ENCODE peak calls at places on chromosome 14, in seven cellular contexts. D, T, S, H, M, U and Z are unnamed samples.
A peak's percentile ranks its signal among the peaks of the same experiment; 100 is the strongest.

GRCh38 chr14:36935976-36936678 is 236.3 kb downstream of the SLC25A21 start:
- DNase-seq in M (no peak), U (no peak), S (no peak), H (no peak), T (no peak), D (peak; percentile 4), Z (peak; percentile 5)

GRCh38 chr14:58547649-58548048 is 90.1 kb upstream of the DACT1 start:
- DNase-seq in M (no peak), U (no peak), S (no peak), H (no peak), T (no peak), D (no peak), Z (no peak)

GRCh38 chr14:104390941-104391901 is 188.3 kb upstream of the C14orf180 start:
- DNase-seq in D (no peak), H (peak; percentile 11), M (no peak), T (no peak), S (no peak), U (no peak), Z (no peak)

GRCh38 chr14:103315368-103315911 is 18.6 kb upstream of the EIF5 start:
- DNase-seq in D (peak; percentile 74), M (no peak), S (no peak), H (no peak), T (peak; percentile 30), U (no peak), Z (peak; percentile 52)

GRCh38 chr14:37550511-37550910 is 44.5 kb downstream of the FOXA1 start:
- DNase-seq in T (peak; percentile 49), D (peak; percentile 88), M (no peak), S (no peak), U (no peak), H (no peak), Z (peak; percentile 81)

GRCh38 chr14:31243860-31244259 is 36.3 kb upstream of the HECTD1 start:
- DNase-seq in S (no peak), H (no peak), T (no peak), M (no peak), U (no peak), D (no peak), Z (no peak)

GRCh38 chr14:67461341-67461985 is 27.1 kb downstream of the TMEM229B start:
- DNase-seq in M (no peak), U (no peak), T (no peak), S (no peak), H (no peak), D (peak; percentile 27), Z (peak; percentile 74)

GRCh38 chr14:92316937-92317336 is 6.0 kb upstream of the SLC24A4 start:
- DNase-seq in T (no peak), U (no peak), S (no peak), D (no peak), H (no peak), M (no peak), Z (no peak)

GRCh38 chr14:91947196-91948184 is at the start of gene FBLN5:
- DNase-seq in M (no peak), D (peak; percentile 88), H (peak; percentile 29), U (no peak), S (peak; percentile 72), T (peak; percentile 74), Z (peak; percentile 88)

GRCh38 chr14:92780865-92781264 is 13.2 kb upstream of the GOLGA5 start:
- DNase-seq in U (no peak), T (no peak), D (no peak), S (no peak), H (no peak), M (no peak), Z (no peak)

GRCh38 chr14:50082308-50082742 is 34.0 kb downstream of the VCPKMT start:
- DNase-seq in D (no peak), S (no peak), M (no peak), T (no peak), H (peak; percentile 65), U (no peak), Z (no peak)

GRCh38 chr14:104350463-104351185 is 212.2 kb downstream of the KIF26A start:
- DNase-seq in M (no peak), S (no peak), U (no peak), H (no peak), D (no peak), T (no peak), Z (peak; percentile 30)

GRCh38 chr14:49959822-49960408 is 67.0 kb downstream of the ARF6 start:
- DNase-seq in S (no peak), D (no peak), M (peak; percentile 82), U (peak; percentile 64), H (no peak), T (no peak), Z (no peak)

GRCh38 chr14:41925409-41925808 is 318.7 kb downstream of the LRFN5 start:
- DNase-seq in U (no peak), M (no peak), D (peak; percentile 1), T (no peak), S (no peak), H (no peak), Z (peak; percentile 43)

GRCh38 chr14:100072783-100073346 is 7.6 kb downstream of the EVL start:
- DNase-seq in D (no peak), U (peak; percentile 47), S (no peak), T (no peak), H (peak; percentile 71), M (no peak), Z (peak; percentile 26)

GRCh38 chr14:94045563-94046345 is 19.6 kb downstream of the OTUB2 start:
- DNase-seq in M (no peak), H (no peak), T (no peak), U (no peak), D (no peak), S (no peak), Z (no peak)

GRCh38 chr14:71541271-71541670 is 391.0 kb upstream of the RGS6 start:
- DNase-seq in U (no peak), D (no peak), M (no peak), H (no peak), S (no peak), T (no peak), Z (no peak)

DNA sequence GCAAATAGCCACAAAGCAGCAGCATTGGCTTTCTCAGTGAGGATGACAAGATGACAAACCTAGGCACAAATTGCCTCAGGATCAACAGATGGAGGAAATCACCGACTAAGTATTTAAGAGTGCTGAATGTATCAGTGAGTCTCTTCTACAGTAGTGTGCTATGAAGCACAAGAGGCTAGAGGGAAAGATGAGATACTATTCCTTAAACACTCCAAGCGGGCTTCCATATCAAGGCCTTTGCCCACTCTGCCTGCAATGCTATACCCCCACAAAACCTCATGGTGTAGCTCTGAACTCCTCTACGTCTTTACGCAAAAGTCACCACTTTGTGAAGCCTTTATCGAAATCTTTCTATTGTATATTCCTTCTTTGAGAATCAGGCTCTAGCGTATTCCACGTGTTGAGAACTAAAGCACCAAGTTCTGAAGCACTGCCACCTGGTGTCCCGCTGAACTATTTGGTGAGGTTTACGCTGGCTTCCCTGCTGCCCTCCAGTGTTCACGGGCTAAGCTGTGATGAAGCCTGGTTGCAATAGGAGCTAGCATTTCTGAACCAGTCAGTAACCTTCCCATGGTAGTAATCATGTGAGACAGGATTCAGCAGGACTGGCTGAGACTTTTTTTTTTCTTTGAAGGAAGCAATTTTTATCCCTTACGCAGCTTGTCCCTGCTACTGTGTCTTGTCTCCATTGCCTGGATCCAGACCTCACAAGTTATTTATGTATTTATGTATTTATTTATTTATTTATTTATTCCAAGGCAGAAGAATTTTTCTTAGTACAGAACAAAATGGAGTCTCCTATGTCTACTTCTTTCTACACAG is 426.5 kb upstream of the OR4E1 start:
- DNase-seq in D (peak; percentile 36), U (peak; percentile 9), H (peak; percentile 54), T (peak; percentile 8), M (peak; percentile 13), S (peak; percentile 38), Z (peak; percentile 83)
- TF ChIP-seq CTCF in D (peak; percentile 52), U (peak; percentile 83), H (peak; percentile 48), T (peak; percentile 49), M (peak; percentile 61), S (peak; percentile 81), Z (peak; percentile 82)

GRCh38 chr14:76919811-76920571 is 93.8 kb downstream of the LRRC74A start:
- DNase-seq in T (peak; percentile 59), H (no peak), M (no peak), D (peak; percentile 88), S (peak; percentile 51), U (no peak), Z (peak; percentile 86)

GRCh38 chr14:76919431-76919810 is 93.2 kb downstream of the LRRC74A start:
- DNase-seq in U (no peak), D (no peak), S (no peak), M (no peak), T (no peak), H (no peak), Z (no peak)

GRCh38 chr14:76918176-76918750 is 92.1 kb downstream of the LRRC74A start:
- DNase-seq in T (peak; percentile 84), H (no peak), M (no peak), U (no peak), S (peak; percentile 66), D (peak; percentile 90), Z (peak; percentile 84)

GRCh38 chr14:76917759-76918175 is 91.6 kb downstream of the LRRC74A start:
- DNase-seq in H (no peak), S (peak; percentile 76), U (no peak), D (no peak), T (no peak), M (no peak), Z (no peak)

GRCh38 chr14:76918751-76919421 is 92.7 kb downstream of the LRRC74A start:
- DNase-seq in M (no peak), S (peak; percentile 94), H (no peak), D (peak; percentile 99), U (no peak), T (peak; percentile 96), Z (peak; percentile 96)
- H3K4me3 ChIP-seq in M (no peak overlapping the region), S (no peak overlapping the region), H (no peak overlapping the region), D (no peak overlapping the region), U (no peak overlapping the region), T (peak overlapping the region; percentile 23), Z (no peak overlapping the region)

GRCh38 chr14:56120091-56120632 is 2.0 kb downstream of the PELI2 start:
- DNase-seq in U (no peak), T (no peak), D (peak; percentile 46), S (no peak), M (no peak), H (no peak), Z (peak; percentile 26)
- TF ChIP-seq CTCF in U (no peak), T (peak; percentile 17), D (no peak), S (no peak), M (no peak), H (no peak), Z (no peak)

GRCh38 chr14:30193791-30194407 is 266.3 kb upstream of the PRKD1 start:
- DNase-seq in D (peak; percentile 94), S (no peak), H (no peak), U (no peak), T (peak; percentile 87), M (no peak), Z (peak; percentile 92)
- H3K4me3 ChIP-seq in D (no peak overlapping the region), S (no peak overlapping the region), H (no peak overlapping the region), U (no peak overlapping the region), T (no peak overlapping the region), M (no peak overlapping the region), Z (no peak overlapping the region)

DNA sequence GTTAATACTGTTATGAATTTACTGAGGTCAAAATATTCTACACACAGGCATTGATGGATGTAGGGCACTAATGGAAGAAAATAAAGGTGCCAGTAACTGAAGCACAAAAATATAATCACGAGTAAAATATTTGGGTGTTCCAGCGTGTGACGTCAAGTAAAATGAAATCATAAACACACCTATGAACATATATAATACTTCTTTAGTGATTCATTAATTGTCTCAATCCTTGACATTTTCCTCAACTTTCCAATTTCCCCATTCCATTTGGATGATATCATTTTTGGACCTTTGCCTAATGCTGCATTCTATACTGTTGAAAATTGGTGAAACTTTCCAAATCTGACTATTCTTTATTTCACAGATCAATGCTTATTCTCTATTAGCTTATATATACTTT is 649.3 kb downstream of the GALC start:
- DNase-seq in S (no peak), H (no peak), U (no peak), T (no peak), M (no peak), D (no peak), Z (no peak)
- TF ChIP-seq CTCF in S (no peak), H (no peak), U (no peak), T (no peak), M (no peak), D (no peak), Z (no peak)